ENCODE peak calls at places on chromosome 20, in seven cellular contexts. One of them, this sample, is unnamed.
A peak's percentile ranks its signal among the peaks of the same experiment; 100 is the strongest.

GRCh38 chr20:1619861-1620444 is at the start of gene SIRPB1:
- DNase-seq in breast epithelium: no peak
- DNase-seq in CD4-positive, alpha-beta memory T cell: no peak
- DNase-seq in mesendoderm: no peak
- DNase-seq in heart right ventricle: no peak
- DNase-seq in lower lobe of right lung: peak; percentile 55
- DNase-seq in H9: no peak
- DNase-seq in this sample: peak; percentile 0

GRCh38 chr20:651713-652610 is 1.0 kb downstream of the SRXN1 start:
- DNase-seq in lower lobe of right lung: no peak
- DNase-seq in CD4-positive, alpha-beta memory T cell: no peak
- DNase-seq in heart right ventricle: no peak
- DNase-seq in mesendoderm: no peak
- DNase-seq in breast epithelium: no peak
- DNase-seq in H9: no peak
- DNase-seq in this sample: peak; percentile 20

GRCh38 chr20:51500311-51500710 is 42.2 kb downstream of the NFATC2 start:
- DNase-seq in H9: no peak
- DNase-seq in heart right ventricle: no peak
- DNase-seq in CD4-positive, alpha-beta memory T cell: peak; percentile 61
- DNase-seq in lower lobe of right lung: no peak
- DNase-seq in breast epithelium: no peak
- DNase-seq in mesendoderm: no peak
- DNase-seq in this sample: no peak

GRCh38 chr20:47181056-47181862 is 175.2 kb downstream of the ZMYND8 start:
- DNase-seq in H9: peak; percentile 70
- DNase-seq in breast epithelium: no peak
- DNase-seq in heart right ventricle: no peak
- DNase-seq in CD4-positive, alpha-beta memory T cell: no peak
- DNase-seq in mesendoderm: peak; percentile 91
- DNase-seq in lower lobe of right lung: no peak
- DNase-seq in this sample: peak; percentile 30

GRCh38 chr20:1185316-1185741 is 548 bp upstream of the TMEM74B start:
- DNase-seq in mesendoderm: peak; percentile 47
- DNase-seq in heart right ventricle: no peak
- DNase-seq in breast epithelium: no peak
- DNase-seq in lower lobe of right lung: no peak
- DNase-seq in CD4-positive, alpha-beta memory T cell: no peak
- DNase-seq in H9: no peak
- DNase-seq in this sample: no peak

GRCh38 chr20:33392016-33392415 is 9.3 kb downstream of the CDK5RAP1 start:
- DNase-seq in mesendoderm: peak; percentile 54
- DNase-seq in heart right ventricle: no peak
- DNase-seq in H9: no peak
- DNase-seq in breast epithelium: no peak
- DNase-seq in lower lobe of right lung: no peak
- DNase-seq in CD4-positive, alpha-beta memory T cell: no peak
- DNase-seq in this sample: peak; percentile 71

GRCh38 chr20:56439784-56440291 is 27.8 kb downstream of the CASS4 start:
- DNase-seq in CD4-positive, alpha-beta memory T cell: no peak
- DNase-seq in heart right ventricle: peak; percentile 63
- DNase-seq in mesendoderm: peak; percentile 30
- DNase-seq in breast epithelium: peak; percentile 82
- DNase-seq in lower lobe of right lung: peak; percentile 56
- DNase-seq in H9: no peak
- DNase-seq in this sample: peak; percentile 78

GRCh38 chr20:33814238-33814712 is 3.1 kb downstream of the CHMP4B start:
- DNase-seq in CD4-positive, alpha-beta memory T cell: no peak
- DNase-seq in heart right ventricle: no peak
- DNase-seq in mesendoderm: no peak
- DNase-seq in breast epithelium: no peak
- DNase-seq in H9: no peak
- DNase-seq in lower lobe of right lung: no peak
- DNase-seq in this sample: no peak

GRCh38 chr20:46330072-46330763 is 21.9 kb upstream of the CDH22 start:
- DNase-seq in heart right ventricle: no peak
- DNase-seq in CD4-positive, alpha-beta memory T cell: no peak
- DNase-seq in H9: no peak
- DNase-seq in breast epithelium: no peak
- DNase-seq in mesendoderm: no peak
- DNase-seq in lower lobe of right lung: no peak
- DNase-seq in this sample: no peak

GRCh38 chr20:24166412-24166811 is 177.8 kb upstream of the GGTLC1 start:
- DNase-seq in CD4-positive, alpha-beta memory T cell: no peak
- DNase-seq in H9: no peak
- DNase-seq in breast epithelium: no peak
- DNase-seq in mesendoderm: peak; percentile 52
- DNase-seq in heart right ventricle: no peak
- DNase-seq in lower lobe of right lung: no peak
- DNase-seq in this sample: no peak

GRCh38 chr20:58661298-58662141 is 10.4 kb downstream of the STX16 start:
- DNase-seq in H9: no peak
- DNase-seq in mesendoderm: no peak
- DNase-seq in breast epithelium: no peak
- DNase-seq in CD4-positive, alpha-beta memory T cell: peak; percentile 66
- DNase-seq in lower lobe of right lung: no peak
- DNase-seq in heart right ventricle: no peak
- DNase-seq in this sample: no peak

GRCh38 chr20:46757754-46758678 is 48.6 kb downstream of the SLC2A10 start:
- DNase-seq in H9: peak; percentile 66
- DNase-seq in lower lobe of right lung: peak; percentile 56
- DNase-seq in heart right ventricle: peak; percentile 35
- DNase-seq in mesendoderm: peak; percentile 66
- DNase-seq in breast epithelium: peak; percentile 53
- DNase-seq in CD4-positive, alpha-beta memory T cell: peak; percentile 25
- DNase-seq in this sample: peak; percentile 66

GRCh38 chr20:25624500-25624939 is 706 bp upstream of the NANP start:
- DNase-seq in breast epithelium: peak; percentile 41
- DNase-seq in H9: no peak
- DNase-seq in lower lobe of right lung: no peak
- DNase-seq in heart right ventricle: peak; percentile 36
- DNase-seq in CD4-positive, alpha-beta memory T cell: no peak
- DNase-seq in mesendoderm: no peak
- DNase-seq in this sample: no peak

GRCh38 chr20:4067600-4068261 is 52.4 kb upstream of the RNF24 start:
- DNase-seq in breast epithelium: no peak
- DNase-seq in lower lobe of right lung: no peak
- DNase-seq in H9: no peak
- DNase-seq in CD4-positive, alpha-beta memory T cell: no peak
- DNase-seq in heart right ventricle: no peak
- DNase-seq in mesendoderm: no peak
- DNase-seq in this sample: no peak

GRCh38 chr20:10495173-10495572 is 60.1 kb downstream of the SLX4IP start:
- DNase-seq in heart right ventricle: no peak
- DNase-seq in breast epithelium: no peak
- DNase-seq in H9: no peak
- DNase-seq in lower lobe of right lung: no peak
- DNase-seq in mesendoderm: no peak
- DNase-seq in CD4-positive, alpha-beta memory T cell: no peak
- DNase-seq in this sample: no peak

GRCh38 chr20:9928955-9929354 is 90.1 kb upstream of the PAK5 start:
- DNase-seq in breast epithelium: no peak
- DNase-seq in lower lobe of right lung: no peak
- DNase-seq in mesendoderm: peak; percentile 2
- DNase-seq in heart right ventricle: no peak
- DNase-seq in CD4-positive, alpha-beta memory T cell: no peak
- DNase-seq in H9: no peak
- DNase-seq in this sample: no peak

GRCh38 chr20:25274481-25274880 is 26.6 kb downstream of the PYGB start:
- DNase-seq in breast epithelium: peak; percentile 15
- DNase-seq in CD4-positive, alpha-beta memory T cell: no peak
- DNase-seq in H9: no peak
- DNase-seq in lower lobe of right lung: peak; percentile 38
- DNase-seq in heart right ventricle: peak; percentile 16
- DNase-seq in mesendoderm: no peak
- DNase-seq in this sample: no peak

GRCh38 chr20:32727663-32728062 is 15.6 kb downstream of the COMMD7 start:
- DNase-seq in H9: no peak
- DNase-seq in mesendoderm: peak; percentile 48
- DNase-seq in heart right ventricle: no peak
- DNase-seq in CD4-positive, alpha-beta memory T cell: no peak
- DNase-seq in breast epithelium: no peak
- DNase-seq in lower lobe of right lung: no peak
- DNase-seq in this sample: no peak

GRCh38 chr20:31605902-31606677 is 1.0 kb downstream of the ID1 start:
- DNase-seq in mesendoderm: peak; percentile 33
- DNase-seq in CD4-positive, alpha-beta memory T cell: peak; percentile 12
- DNase-seq in H9: peak; percentile 50
- DNase-seq in breast epithelium: no peak
- DNase-seq in lower lobe of right lung: peak; percentile 63
- DNase-seq in heart right ventricle: no peak
- DNase-seq in this sample: no peak

GRCh38 chr20:31606928-31607639 is 2.0 kb downstream of the ID1 start:
- DNase-seq in mesendoderm: peak; percentile 92
- DNase-seq in breast epithelium: no peak
- DNase-seq in heart right ventricle: peak; percentile 50
- DNase-seq in CD4-positive, alpha-beta memory T cell: no peak
- DNase-seq in lower lobe of right lung: peak; percentile 65
- DNase-seq in H9: peak; percentile 69
- DNase-seq in this sample: peak; percentile 73

GRCh38 chr20:31608256-31608980 is 3.3 kb downstream of the ID1 start:
- DNase-seq in breast epithelium: peak; percentile 71
- DNase-seq in heart right ventricle: peak; percentile 91
- DNase-seq in lower lobe of right lung: peak; percentile 93
- DNase-seq in H9: peak; percentile 92
- DNase-seq in mesendoderm: peak; percentile 98
- DNase-seq in CD4-positive, alpha-beta memory T cell: no peak
- DNase-seq in this sample: peak; percentile 71

GRCh38 chr20:31606678-31606927 is 1.5 kb downstream of the ID1 start:
- DNase-seq in lower lobe of right lung: no peak
- DNase-seq in heart right ventricle: no peak
- DNase-seq in breast epithelium: no peak
- DNase-seq in CD4-positive, alpha-beta memory T cell: no peak
- DNase-seq in mesendoderm: no peak
- DNase-seq in H9: peak; percentile 73
- DNase-seq in this sample: no peak

GRCh38 chr20:31607640-31608255 is 2.7 kb downstream of the ID1 start:
- DNase-seq in CD4-positive, alpha-beta memory T cell: no peak
- DNase-seq in lower lobe of right lung: no peak
- DNase-seq in breast epithelium: no peak
- DNase-seq in H9: no peak
- DNase-seq in mesendoderm: peak; percentile 65
- DNase-seq in heart right ventricle: no peak
- DNase-seq in this sample: no peak
- H3K4me1 ChIP-seq in CD4-positive, alpha-beta memory T cell: peaks cover 30% of the 10 kb centered on the region
- H3K4me1 ChIP-seq in lower lobe of right lung: peaks cover 68% of the 10 kb centered on the region
- H3K4me1 ChIP-seq in breast epithelium: peaks cover 20% of the 10 kb centered on the region
- H3K4me1 ChIP-seq in H9: peaks cover 5% of the 10 kb centered on the region
- H3K4me1 ChIP-seq in mesendoderm: peaks cover 8% of the 10 kb centered on the region
- H3K4me1 ChIP-seq in heart right ventricle: peaks cover 35% of the 10 kb centered on the region
- H3K4me1 ChIP-seq in this sample: peaks cover 58% of the 10 kb centered on the region

GRCh38 chr20:50015636-50015992 is 32.8 kb downstream of the SNAI1 start:
- DNase-seq in H9: no peak
- DNase-seq in CD4-positive, alpha-beta memory T cell: no peak
- DNase-seq in heart right ventricle: no peak
- DNase-seq in mesendoderm: peak; percentile 74
- DNase-seq in lower lobe of right lung: no peak
- DNase-seq in breast epithelium: no peak
- DNase-seq in this sample: no peak
- H3K27ac ChIP-seq in H9: no peak overlapping the region
- H3K27ac ChIP-seq in CD4-positive, alpha-beta memory T cell: no peak overlapping the region
- H3K27ac ChIP-seq in heart right ventricle: peak overlapping the region; percentile 7
- H3K27ac ChIP-seq in mesendoderm: peak overlapping the region; percentile 39
- H3K27ac ChIP-seq in lower lobe of right lung: no peak overlapping the region
- H3K27ac ChIP-seq in breast epithelium: no peak overlapping the region
- H3K27ac ChIP-seq in this sample: peak overlapping the region; percentile 41

GRCh38 chr20:49278036-49278816 is at the start of gene ZNFX1:
- DNase-seq in H9: peak; percentile 98
- DNase-seq in mesendoderm: peak; percentile 99
- DNase-seq in heart right ventricle: peak; percentile 99
- DNase-seq in breast epithelium: peak; percentile 99
- DNase-seq in CD4-positive, alpha-beta memory T cell: peak; percentile 99
- DNase-seq in lower lobe of right lung: peak; percentile 100
- DNase-seq in this sample: peak; percentile 99

GRCh38 chr20:49278817-49279676 is 1.2 kb upstream of the ZNFX1 start:
- DNase-seq in breast epithelium: no peak
- DNase-seq in H9: no peak
- DNase-seq in CD4-positive, alpha-beta memory T cell: no peak
- DNase-seq in heart right ventricle: no peak
- DNase-seq in mesendoderm: peak; percentile 17
- DNase-seq in lower lobe of right lung: peak; percentile 54
- DNase-seq in this sample: no peak

GRCh38 chr20:49281059-49281912 is 3.4 kb upstream of the ZNFX1 start:
- DNase-seq in mesendoderm: peak; percentile 95
- DNase-seq in heart right ventricle: no peak
- DNase-seq in breast epithelium: peak; percentile 27
- DNase-seq in lower lobe of right lung: no peak
- DNase-seq in H9: peak; percentile 71
- DNase-seq in CD4-positive, alpha-beta memory T cell: no peak
- DNase-seq in this sample: peak; percentile 32

GRCh38 chr20:49280463-49281058 is 2.7 kb upstream of the ZNFX1 start:
- DNase-seq in breast epithelium: no peak
- DNase-seq in mesendoderm: peak; percentile 18
- DNase-seq in lower lobe of right lung: no peak
- DNase-seq in heart right ventricle: no peak
- DNase-seq in H9: no peak
- DNase-seq in CD4-positive, alpha-beta memory T cell: no peak
- DNase-seq in this sample: no peak

GRCh38 chr20:49279677-49280462 is 2.0 kb upstream of the ZNFX1 start:
- DNase-seq in H9: no peak
- DNase-seq in lower lobe of right lung: no peak
- DNase-seq in heart right ventricle: no peak
- DNase-seq in mesendoderm: peak; percentile 28
- DNase-seq in CD4-positive, alpha-beta memory T cell: no peak
- DNase-seq in breast epithelium: no peak
- DNase-seq in this sample: no peak
- H3K4me1 ChIP-seq in H9: no peaks in the 10 kb centered on the region
- H3K4me1 ChIP-seq in lower lobe of right lung: peaks cover 65% of the 10 kb centered on the region
- H3K4me1 ChIP-seq in heart right ventricle: peaks cover 40% of the 10 kb centered on the region
- H3K4me1 ChIP-seq in mesendoderm: no peaks in the 10 kb centered on the region
- H3K4me1 ChIP-seq in CD4-positive, alpha-beta memory T cell: peaks cover 72% of the 10 kb centered on the region
- H3K4me1 ChIP-seq in breast epithelium: peaks cover 14% of the 10 kb centered on the region
- H3K4me1 ChIP-seq in this sample: peaks cover 46% of the 10 kb centered on the region

GRCh38 chr20:22512911-22513489 is 71.4 kb downstream of the FOXA2 start:
- DNase-seq in heart right ventricle: no peak
- DNase-seq in H9: no peak
- DNase-seq in mesendoderm: no peak
- DNase-seq in breast epithelium: no peak
- DNase-seq in lower lobe of right lung: no peak
- DNase-seq in CD4-positive, alpha-beta memory T cell: no peak
- DNase-seq in this sample: no peak
- H3K27ac ChIP-seq in heart right ventricle: no peak overlapping the region
- H3K27ac ChIP-seq in H9: no peak overlapping the region
- H3K27ac ChIP-seq in mesendoderm: no peak overlapping the region
- H3K27ac ChIP-seq in breast epithelium: no peak overlapping the region
- H3K27ac ChIP-seq in lower lobe of right lung: no peak overlapping the region
- H3K27ac ChIP-seq in CD4-positive, alpha-beta memory T cell: no peak overlapping the region
- H3K27ac ChIP-seq in this sample: no peak overlapping the region

GRCh38 chr20:17936306-17936790 is 32.2 kb downstream of the SNX5 start:
- DNase-seq in breast epithelium: no peak
- DNase-seq in lower lobe of right lung: no peak
- DNase-seq in heart right ventricle: no peak
- DNase-seq in mesendoderm: no peak
- DNase-seq in H9: no peak
- DNase-seq in CD4-positive, alpha-beta memory T cell: no peak
- DNase-seq in this sample: no peak
- H3K4me1 ChIP-seq in breast epithelium: peaks cover 9% of the 10 kb centered on the region
- H3K4me1 ChIP-seq in lower lobe of right lung: peaks cover 43% of the 10 kb centered on the region
- H3K4me1 ChIP-seq in heart right ventricle: peaks cover 30% of the 10 kb centered on the region
- H3K4me1 ChIP-seq in mesendoderm: peaks cover 9% of the 10 kb centered on the region
- H3K4me1 ChIP-seq in H9: peaks cover 7% of the 10 kb centered on the region
- H3K4me1 ChIP-seq in CD4-positive, alpha-beta memory T cell: peaks cover 13% of the 10 kb centered on the region
- H3K4me1 ChIP-seq in this sample: peaks cover 13% of the 10 kb centered on the region